ENCODE peak calls at places on chromosomes 1 and 21, in six cellular contexts. One of them, this sample, is unnamed.

GRCh38 chr1:150386546-150387080 is 22.7 kb downstream of the RPRD2 start:
- DNase-seq in AG10803: no peak
- DNase-seq in cardiac fibroblast: no peak
- DNase-seq in dorsolateral prefrontal cortex: no peak
- DNase-seq in IMR-90: no peak
- DNase-seq in Peyer's patch: no peak
- DNase-seq in this sample: no peak

GRCh38 chr1:183893561-183894289 is 88.8 kb downstream of the RGL1 start:
- DNase-seq in AG10803: no peak
- DNase-seq in cardiac fibroblast: no peak
- DNase-seq in dorsolateral prefrontal cortex: no peak
- DNase-seq in IMR-90: no peak
- DNase-seq in Peyer's patch: no peak
- DNase-seq in this sample: no peak

GRCh38 chr1:65113298-65113697 is 34.7 kb upstream of the AK4 start:
- DNase-seq in AG10803: no peak
- DNase-seq in cardiac fibroblast: no peak
- DNase-seq in dorsolateral prefrontal cortex: no peak
- DNase-seq in IMR-90: no peak
- DNase-seq in Peyer's patch: no peak
- DNase-seq in this sample: no peak

GRCh38 chr1:65151641-65152040 is 3.6 kb downstream of the AK4 start:
- DNase-seq in AG10803: no peak
- DNase-seq in cardiac fibroblast: no peak
- DNase-seq in dorsolateral prefrontal cortex: no peak
- DNase-seq in IMR-90: no peak
- DNase-seq in Peyer's patch: no peak
- DNase-seq in this sample: no peak

GRCh38 chr1:192587386-192588276 is 12.1 kb downstream of the RGS1 start:
- DNase-seq in AG10803: no peak
- DNase-seq in cardiac fibroblast: no peak
- DNase-seq in dorsolateral prefrontal cortex: no peak
- DNase-seq in IMR-90: no peak
- DNase-seq in Peyer's patch: no peak
- DNase-seq in this sample: no peak

GRCh38 chr1:107047602-107048001 is 8.9 kb upstream of the PRMT6 start:
- DNase-seq in AG10803: peak; percentile 5
- DNase-seq in cardiac fibroblast: no peak
- DNase-seq in dorsolateral prefrontal cortex: no peak
- DNase-seq in IMR-90: no peak
- DNase-seq in Peyer's patch: no peak
- DNase-seq in this sample: no peak

GRCh38 chr1:172727956-172728603 is 69.2 kb downstream of the FASLG start:
- DNase-seq in AG10803: peak; percentile 11
- DNase-seq in cardiac fibroblast: peak; percentile 69
- DNase-seq in dorsolateral prefrontal cortex: no peak
- DNase-seq in IMR-90: peak; percentile 29
- DNase-seq in Peyer's patch: no peak
- DNase-seq in this sample: peak; percentile 61

GRCh38 chr1:205061665-205062069 is 18.7 kb downstream of the CNTN2 start:
- DNase-seq in AG10803: peak; percentile 49
- DNase-seq in cardiac fibroblast: peak; percentile 64
- DNase-seq in dorsolateral prefrontal cortex: peak; percentile 94
- DNase-seq in IMR-90: peak; percentile 52
- DNase-seq in Peyer's patch: peak; percentile 75
- DNase-seq in this sample: peak; percentile 53

GRCh38 chr1:224435318-224435763 is 744 bp upstream of the WDR26 start:
- DNase-seq in AG10803: peak; percentile 84
- DNase-seq in cardiac fibroblast: peak; percentile 85
- DNase-seq in dorsolateral prefrontal cortex: no peak
- DNase-seq in IMR-90: peak; percentile 95
- DNase-seq in Peyer's patch: no peak
- DNase-seq in this sample: peak; percentile 89

GRCh38 chr1:226429051-226429461 is 21.2 kb upstream of the PARP1 start:
- DNase-seq in AG10803: no peak
- DNase-seq in cardiac fibroblast: no peak
- DNase-seq in dorsolateral prefrontal cortex: no peak
- DNase-seq in IMR-90: no peak
- DNase-seq in Peyer's patch: no peak
- DNase-seq in this sample: no peak

GRCh38 chr1:234337233-234337632 is 36.0 kb upstream of the COA6 start:
- DNase-seq in AG10803: no peak
- DNase-seq in cardiac fibroblast: no peak
- DNase-seq in dorsolateral prefrontal cortex: no peak
- DNase-seq in IMR-90: no peak
- DNase-seq in Peyer's patch: no peak
- DNase-seq in this sample: no peak

GRCh38 chr21:23574932-23575331 is 2032.3 kb downstream of the MRPL39 start:
- DNase-seq in AG10803: no peak
- DNase-seq in cardiac fibroblast: no peak
- DNase-seq in dorsolateral prefrontal cortex: no peak
- DNase-seq in IMR-90: no peak
- DNase-seq in Peyer's patch: no peak
- DNase-seq in this sample: no peak

GRCh38 chr1:86965012-86965826 is 50.8 kb downstream of the HS2ST1 start:
- DNase-seq in AG10803: peak; percentile 45
- DNase-seq in cardiac fibroblast: peak; percentile 67
- DNase-seq in dorsolateral prefrontal cortex: no peak
- DNase-seq in IMR-90: peak; percentile 54
- DNase-seq in Peyer's patch: no peak
- DNase-seq in this sample: peak; percentile 55

GRCh38 chr21:42974832-42975820 is 764 bp downstream of the PKNOX1 start:
- DNase-seq in AG10803: peak; percentile 61
- DNase-seq in cardiac fibroblast: peak; percentile 61
- DNase-seq in dorsolateral prefrontal cortex: peak; percentile 41
- DNase-seq in IMR-90: peak; percentile 64
- DNase-seq in Peyer's patch: peak; percentile 73
- DNase-seq in this sample: peak; percentile 46

GRCh38 chr1:25041869-25042268 is 111.8 kb upstream of the RUNX3 start:
- DNase-seq in AG10803: no peak
- DNase-seq in cardiac fibroblast: no peak
- DNase-seq in dorsolateral prefrontal cortex: no peak
- DNase-seq in IMR-90: no peak
- DNase-seq in Peyer's patch: no peak
- DNase-seq in this sample: no peak

GRCh38 chr1:104092698-104093097 is 343.0 kb downstream of the AMY1C start:
- DNase-seq in AG10803: no peak
- DNase-seq in cardiac fibroblast: no peak
- DNase-seq in dorsolateral prefrontal cortex: no peak
- DNase-seq in IMR-90: no peak
- DNase-seq in Peyer's patch: no peak
- DNase-seq in this sample: no peak

GRCh38 chr1:119316870-119317416 is 51.6 kb upstream of the HAO2 start:
- DNase-seq in AG10803: peak; percentile 21
- DNase-seq in cardiac fibroblast: no peak
- DNase-seq in dorsolateral prefrontal cortex: no peak
- DNase-seq in IMR-90: no peak
- DNase-seq in Peyer's patch: no peak
- DNase-seq in this sample: no peak

GRCh38 chr1:156021087-156021416 is 301 bp upstream of the SSR2 start:
- DNase-seq in AG10803: no peak
- DNase-seq in cardiac fibroblast: no peak
- DNase-seq in dorsolateral prefrontal cortex: no peak
- DNase-seq in IMR-90: no peak
- DNase-seq in Peyer's patch: no peak
- DNase-seq in this sample: no peak

GRCh38 chr1:85311818-85312217 is 35.4 kb upstream of the BCL10 start:
- DNase-seq in AG10803: no peak
- DNase-seq in cardiac fibroblast: peak; percentile 68
- DNase-seq in dorsolateral prefrontal cortex: no peak
- DNase-seq in IMR-90: no peak
- DNase-seq in Peyer's patch: no peak
- DNase-seq in this sample: peak; percentile 50

GRCh38 chr1:236608930-236609726 is 4.8 kb upstream of the HEATR1 start:
- DNase-seq in AG10803: peak; percentile 59
- DNase-seq in cardiac fibroblast: peak; percentile 71
- DNase-seq in dorsolateral prefrontal cortex: peak; percentile 68
- DNase-seq in IMR-90: peak; percentile 35
- DNase-seq in Peyer's patch: peak; percentile 51
- DNase-seq in this sample: peak; percentile 64

GRCh38 chr1:25952851-25953401 is 44.9 kb downstream of the PAFAH2 start:
- DNase-seq in AG10803: peak; percentile 90
- DNase-seq in cardiac fibroblast: peak; percentile 45
- DNase-seq in dorsolateral prefrontal cortex: peak; percentile 35
- DNase-seq in IMR-90: peak; percentile 58
- DNase-seq in Peyer's patch: no peak
- DNase-seq in this sample: peak; percentile 70

GRCh38 chr1:200912737-200913407 is 18.2 kb downstream of the INAVA start:
- DNase-seq in AG10803: no peak
- DNase-seq in cardiac fibroblast: no peak
- DNase-seq in dorsolateral prefrontal cortex: peak; percentile 36
- DNase-seq in IMR-90: no peak
- DNase-seq in Peyer's patch: peak; percentile 85
- DNase-seq in this sample: no peak

GRCh38 chr1:9817734-9818133 is 6.0 kb downstream of the CLSTN1 start:
- DNase-seq in AG10803: no peak
- DNase-seq in cardiac fibroblast: no peak
- DNase-seq in dorsolateral prefrontal cortex: no peak
- DNase-seq in IMR-90: no peak
- DNase-seq in Peyer's patch: no peak
- DNase-seq in this sample: no peak

GRCh38 chr1:205977348-205978014 is 25.7 kb downstream of the RAB7B start:
- DNase-seq in AG10803: peak; percentile 88
- DNase-seq in cardiac fibroblast: peak; percentile 87
- DNase-seq in dorsolateral prefrontal cortex: peak; percentile 71
- DNase-seq in IMR-90: peak; percentile 81
- DNase-seq in Peyer's patch: peak; percentile 79
- DNase-seq in this sample: peak; percentile 90

GRCh38 chr1:108208724-108209404 is 8.7 kb upstream of the SLC25A24 start:
- DNase-seq in AG10803: no peak
- DNase-seq in cardiac fibroblast: no peak
- DNase-seq in dorsolateral prefrontal cortex: no peak
- DNase-seq in IMR-90: no peak
- DNase-seq in Peyer's patch: no peak
- DNase-seq in this sample: no peak

GRCh38 chr1:81733465-81733864 is 67.3 kb upstream of the ADGRL2 start:
- DNase-seq in AG10803: no peak
- DNase-seq in cardiac fibroblast: no peak
- DNase-seq in dorsolateral prefrontal cortex: no peak
- DNase-seq in IMR-90: no peak
- DNase-seq in Peyer's patch: no peak
- DNase-seq in this sample: no peak

GRCh38 chr1:178768423-178768822 is 43.4 kb downstream of the RALGPS2 start:
- DNase-seq in AG10803: peak; percentile 31
- DNase-seq in cardiac fibroblast: peak; percentile 63
- DNase-seq in dorsolateral prefrontal cortex: no peak
- DNase-seq in IMR-90: no peak
- DNase-seq in Peyer's patch: no peak
- DNase-seq in this sample: peak; percentile 53

GRCh38 chr1:223393275-223394214 is at the start of gene CCDC185:
- DNase-seq in AG10803: no peak
- DNase-seq in cardiac fibroblast: no peak
- DNase-seq in dorsolateral prefrontal cortex: no peak
- DNase-seq in IMR-90: no peak
- DNase-seq in Peyer's patch: no peak
- DNase-seq in this sample: no peak
- H3K4me3 ChIP-seq in AG10803: peak within 1 kb of the TSS; percentile 48
- H3K4me3 ChIP-seq in cardiac fibroblast: no peak within 1 kb of the TSS
- H3K4me3 ChIP-seq in dorsolateral prefrontal cortex: peak within 1 kb of the TSS; percentile 49
- H3K4me3 ChIP-seq in IMR-90: peak within 1 kb of the TSS; percentile 46
- H3K4me3 ChIP-seq in Peyer's patch: no peak within 1 kb of the TSS
- H3K4me3 ChIP-seq in this sample: no peak within 1 kb of the TSS

GRCh38 chr1:93463960-93464359 is 16.0 kb downstream of the FNBP1L start:
- DNase-seq in AG10803: peak; percentile 24
- DNase-seq in cardiac fibroblast: peak; percentile 27
- DNase-seq in dorsolateral prefrontal cortex: no peak
- DNase-seq in IMR-90: peak; percentile 15
- DNase-seq in Peyer's patch: no peak
- DNase-seq in this sample: no peak
- TF ChIP-seq CTCF in AG10803: no peak
- TF ChIP-seq CTCF in cardiac fibroblast: no peak
- TF ChIP-seq CTCF in dorsolateral prefrontal cortex: no peak
- TF ChIP-seq CTCF in IMR-90: no peak
- TF ChIP-seq CTCF in Peyer's patch: no peak
- TF ChIP-seq CTCF in this sample: no peak

DNA sequence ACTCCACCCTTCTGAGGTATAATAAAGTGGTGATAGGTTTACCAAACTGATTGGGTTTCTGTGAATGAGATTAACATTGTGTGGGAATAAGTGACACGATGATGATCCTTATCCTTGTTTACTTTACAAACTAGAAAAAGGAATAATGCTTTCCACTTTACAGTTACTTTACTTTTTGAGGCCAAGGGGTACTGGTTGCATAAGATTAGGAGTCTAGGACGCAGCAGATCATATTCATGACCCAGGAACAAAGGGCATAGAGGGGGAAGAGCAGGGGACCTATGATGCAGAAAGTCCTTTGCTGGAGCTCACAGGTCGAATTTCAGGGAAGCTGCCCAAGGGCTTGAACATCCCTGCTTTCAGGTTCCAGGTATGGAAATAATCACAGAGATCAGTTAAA is 20.4 kb downstream of the FGGY start:
- DNase-seq in AG10803: no peak
- DNase-seq in cardiac fibroblast: no peak
- DNase-seq in dorsolateral prefrontal cortex: no peak
- DNase-seq in IMR-90: no peak
- DNase-seq in Peyer's patch: no peak
- DNase-seq in this sample: no peak
- H3K4me3 ChIP-seq in AG10803: no peak overlapping the region
- H3K4me3 ChIP-seq in cardiac fibroblast: no peak overlapping the region
- H3K4me3 ChIP-seq in dorsolateral prefrontal cortex: no peak overlapping the region
- H3K4me3 ChIP-seq in IMR-90: no peak overlapping the region
- H3K4me3 ChIP-seq in Peyer's patch: no peak overlapping the region
- H3K4me3 ChIP-seq in this sample: no peak overlapping the region

DNA sequence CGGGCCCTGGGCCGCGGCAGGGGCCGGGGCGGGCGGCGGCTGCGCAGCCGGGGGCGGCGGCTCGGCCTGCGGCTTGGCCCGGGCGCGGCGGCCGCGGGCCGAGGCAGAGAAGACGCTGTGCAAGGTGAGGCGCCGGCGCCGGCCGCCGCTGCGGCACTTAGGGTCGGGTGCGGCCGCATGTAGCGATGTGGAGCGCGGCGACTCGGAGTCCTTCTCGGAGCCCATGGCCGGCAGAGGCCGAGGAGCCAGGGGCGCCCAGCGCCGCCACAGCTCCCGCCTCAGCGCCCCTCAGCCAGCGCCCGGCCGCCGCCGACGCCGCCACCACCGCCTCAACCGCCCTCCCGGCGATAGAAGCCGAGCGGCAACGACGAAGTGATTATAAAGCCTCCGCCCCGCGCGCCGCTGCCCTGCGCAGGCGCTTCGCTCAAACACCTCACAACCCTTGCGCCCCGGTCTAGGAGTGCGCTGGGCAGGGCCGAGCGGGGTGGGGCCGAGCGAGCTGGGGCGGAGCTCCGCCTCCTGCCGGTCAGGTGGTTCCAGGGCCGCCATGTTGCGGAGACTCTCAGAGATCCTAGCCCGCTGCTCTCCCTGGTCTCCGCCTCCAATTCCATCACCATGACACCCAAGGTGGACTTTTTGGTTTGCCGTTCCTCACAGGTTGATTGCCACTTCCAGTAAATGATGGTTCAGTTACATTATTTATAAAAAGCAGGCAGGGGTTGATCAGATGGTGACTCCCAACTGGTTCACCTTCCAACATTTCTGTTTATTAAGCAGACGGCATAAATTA is at the start of gene RNF19B:
- DNase-seq in AG10803: peak; percentile 91
- DNase-seq in cardiac fibroblast: peak; percentile 94
- DNase-seq in dorsolateral prefrontal cortex: peak; percentile 91
- DNase-seq in IMR-90: peak; percentile 89
- DNase-seq in Peyer's patch: peak; percentile 97
- DNase-seq in this sample: peak; percentile 88
- TF ChIP-seq CTCF in AG10803: no peak
- TF ChIP-seq CTCF in cardiac fibroblast: no peak
- TF ChIP-seq CTCF in dorsolateral prefrontal cortex: peak; percentile 38
- TF ChIP-seq CTCF in IMR-90: no peak
- TF ChIP-seq CTCF in Peyer's patch: peak; percentile 10
- TF ChIP-seq CTCF in this sample: no peak

This sample was measured in fibroblast of mammary gland.